ENCODE peak calls at places on chromosomes 6 and 20, in six cellular contexts. M is cardiac muscle cell, A is ascending aorta, R is HepG2, U is left lung, J is heart right ventricle. F is an unnamed sample.

GRCh38 chr6:34459899-34460593 is 5.8 kb upstream of the PACSIN1 start:
- DNase-seq in M (peak; percentile 67), J (peak; percentile 19), U (no peak), A (no peak), R (peak; percentile 59), F (no peak)

GRCh38 chr6:160774399-160774798 is 72.4 kb downstream of the PLG start:
- DNase-seq in A (no peak), U (no peak), R (no peak), M (no peak), J (no peak), F (no peak)

GRCh38 chr20:44610313-44610965 is 28.1 kb downstream of the PKIG start:
- DNase-seq in R (no peak), M (no peak), U (no peak), A (no peak), J (no peak), F (no peak)

GRCh38 chr20:49519212-49519712 is 36.8 kb upstream of the KCNB1 start:
- DNase-seq in M (no peak), U (no peak), R (no peak), J (no peak), A (no peak), F (no peak)

GRCh38 chr6:41042167-41042566 is at the start of gene TSPO2:
- DNase-seq in U (no peak), R (no peak), M (no peak), A (no peak), J (no peak), F (no peak)

GRCh38 chr6:54980511-54981275 is 134.1 kb downstream of the FAM83B start:
- DNase-seq in R (no peak), M (no peak), J (no peak), A (no peak), U (no peak), F (no peak)

GRCh38 chr20:20322912-20323311 is 45.0 kb upstream of the INSM1 start:
- DNase-seq in J (no peak), R (no peak), M (no peak), U (no peak), A (no peak), F (no peak)

GRCh38 chr6:31081872-31082271 is 30.5 kb downstream of the C6orf15 start:
- DNase-seq in R (no peak), J (no peak), A (no peak), U (no peak), M (no peak), F (no peak)

GRCh38 chr20:24095753-24096152 is 107.2 kb upstream of the GGTLC1 start:
- DNase-seq in J (no peak), U (no peak), A (no peak), M (no peak), R (no peak), F (no peak)

GRCh38 chr6:34888441-34888820 is 589 bp upstream of the TAF11 start:
- DNase-seq in A (no peak), J (no peak), U (no peak), M (no peak), R (no peak), F (no peak)

GRCh38 chr20:2139250-2139649 is 37.6 kb downstream of the STK35 start:
- DNase-seq in A (no peak), R (no peak), J (no peak), U (no peak), M (no peak), F (no peak)

GRCh38 chr6:33748851-33749250 is 2.1 kb upstream of the IP6K3 start:
- DNase-seq in R (no peak), J (no peak), A (no peak), M (no peak), U (no peak), F (no peak)

GRCh38 chr6:127178746-127179145 is 60.3 kb downstream of the RSPO3 start:
- DNase-seq in A (no peak), M (no peak), U (no peak), R (no peak), J (no peak), F (no peak)

GRCh38 chr6:161890133-161890833 is 616.4 kb upstream of the AGPAT4 start:
- DNase-seq in R (no peak), U (no peak), A (no peak), J (no peak), M (peak; percentile 2), F (no peak)

GRCh38 chr20:34110025-34111013 is 1.7 kb downstream of the EIF2S2 start:
- DNase-seq in R (peak; percentile 39), M (peak; percentile 30), A (no peak), U (no peak), J (no peak), F (no peak)

DNA sequence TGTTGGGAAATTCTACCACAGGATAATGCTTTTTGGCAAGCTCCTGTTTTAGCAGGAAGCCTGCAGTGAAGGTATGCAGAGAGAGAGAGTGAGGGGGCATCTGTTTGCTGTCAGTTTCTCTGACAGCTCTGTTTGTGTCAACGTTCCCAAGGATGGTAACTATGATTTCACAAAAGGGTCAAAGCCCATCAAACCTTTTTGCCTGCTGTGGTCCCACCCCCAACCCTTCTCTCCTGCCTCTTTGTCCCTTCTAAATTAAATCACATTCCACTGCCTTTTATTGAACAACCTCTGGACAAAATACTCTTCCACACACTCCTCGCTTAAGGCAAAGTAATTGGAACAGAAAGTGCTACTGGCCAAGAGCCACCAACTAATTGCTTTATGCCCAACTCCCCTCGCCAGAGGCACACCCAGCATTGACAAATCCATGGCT is 128.3 kb downstream of the TSHZ2 start:
- DNase-seq in U (no peak), A (no peak), M (peak; percentile 63), R (no peak), J (no peak), F (no peak)
- H3K9me3 ChIP-seq in U (no peaks in the 10 kb centered on the region), A (no peaks in the 10 kb centered on the region), M (no peaks in the 10 kb centered on the region), R (no peaks in the 10 kb centered on the region), J (no peaks in the 10 kb centered on the region), F (no peaks in the 10 kb centered on the region)

DNA sequence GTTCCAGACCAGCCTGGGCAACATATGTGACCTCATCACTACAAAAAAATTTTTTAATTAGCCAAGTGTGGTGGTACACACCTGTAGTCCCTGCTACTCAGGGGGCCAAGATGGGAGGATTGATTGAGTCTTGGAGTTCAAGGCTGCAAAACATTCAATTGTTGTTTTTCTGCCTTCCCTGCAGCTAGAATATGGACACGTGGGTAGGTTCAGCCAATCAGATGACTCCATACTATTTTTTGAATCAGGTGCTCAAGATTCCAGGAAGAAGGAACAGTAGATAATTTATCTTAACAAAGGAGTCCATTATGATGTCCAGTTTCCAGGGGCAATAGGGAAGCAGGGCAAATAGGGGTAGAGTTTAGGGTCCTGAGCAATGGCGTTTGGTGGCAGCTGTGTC is 2.4 kb upstream of the DEFB119 start:
- DNase-seq in A (no peak), U (no peak), R (no peak), J (no peak), M (no peak), F (no peak)
- H3K9me3 ChIP-seq in A (no peaks in the 10 kb centered on the region), U (no peaks in the 10 kb centered on the region), R (no peaks in the 10 kb centered on the region), J (no peaks in the 10 kb centered on the region), M (no peaks in the 10 kb centered on the region), F (no peaks in the 10 kb centered on the region)

GRCh38 chr20:47524385-47524784 is 22.7 kb downstream of the NCOA3 start:
- DNase-seq in J (no peak), A (no peak), R (no peak), M (no peak), U (no peak), F (no peak)
- H3K9me3 ChIP-seq in J (peaks cover 8% of the 10 kb centered on the region), A (no peaks in the 10 kb centered on the region), R (peaks cover 10% of the 10 kb centered on the region), M (no peaks in the 10 kb centered on the region), U (peaks cover 22% of the 10 kb centered on the region), F (peaks cover 6% of the 10 kb centered on the region)

GRCh38 chr20:41604002-41604401 is 14.2 kb downstream of the CHD6 start:
- DNase-seq in A (no peak), R (no peak), U (no peak), M (no peak), J (no peak), F (no peak)
- H3K9me3 ChIP-seq in A (peaks cover 18% of the 10 kb centered on the region), R (peaks cover 29% of the 10 kb centered on the region), U (peaks cover 33% of the 10 kb centered on the region), M (peaks cover 6% of the 10 kb centered on the region), J (peaks cover 22% of the 10 kb centered on the region), F (peaks cover 13% of the 10 kb centered on the region)

GRCh38 chr6:157493576-157493975 is 112.6 kb downstream of the ZDHHC14 start:
- DNase-seq in R (no peak), J (no peak), A (no peak), M (no peak), U (no peak), F (no peak)
- H3K9me3 ChIP-seq in R (no peaks in the 10 kb centered on the region), J (no peaks in the 10 kb centered on the region), A (no peaks in the 10 kb centered on the region), M (no peaks in the 10 kb centered on the region), U (no peaks in the 10 kb centered on the region), F (no peaks in the 10 kb centered on the region)

DNA sequence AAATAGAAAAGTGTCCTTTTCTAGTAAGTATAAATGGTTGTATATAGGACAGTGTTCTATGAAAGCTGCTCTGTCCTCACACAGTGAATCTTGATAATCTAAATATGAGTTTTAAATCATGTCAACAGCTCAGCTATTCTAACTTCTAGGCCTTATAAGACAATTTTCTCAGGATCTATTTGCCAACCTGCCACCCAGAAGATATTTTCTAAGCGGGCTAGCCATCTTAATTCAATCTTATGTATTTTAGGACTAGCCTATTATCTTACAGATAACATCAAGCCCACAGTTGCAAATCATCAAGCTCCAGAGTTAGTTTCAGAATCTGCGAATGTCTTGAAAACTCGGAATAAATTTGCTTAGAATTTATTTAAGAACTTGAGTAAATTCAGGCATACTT is 2.3 kb downstream of the SIM1 start:
- DNase-seq in A (no peak), J (no peak), R (no peak), U (no peak), M (no peak), F (no peak)
- H3K9me3 ChIP-seq in A (no peaks in the 10 kb centered on the region), J (no peaks in the 10 kb centered on the region), R (no peaks in the 10 kb centered on the region), U (no peaks in the 10 kb centered on the region), M (no peaks in the 10 kb centered on the region), F (peaks cover 28% of the 10 kb centered on the region)

DNA sequence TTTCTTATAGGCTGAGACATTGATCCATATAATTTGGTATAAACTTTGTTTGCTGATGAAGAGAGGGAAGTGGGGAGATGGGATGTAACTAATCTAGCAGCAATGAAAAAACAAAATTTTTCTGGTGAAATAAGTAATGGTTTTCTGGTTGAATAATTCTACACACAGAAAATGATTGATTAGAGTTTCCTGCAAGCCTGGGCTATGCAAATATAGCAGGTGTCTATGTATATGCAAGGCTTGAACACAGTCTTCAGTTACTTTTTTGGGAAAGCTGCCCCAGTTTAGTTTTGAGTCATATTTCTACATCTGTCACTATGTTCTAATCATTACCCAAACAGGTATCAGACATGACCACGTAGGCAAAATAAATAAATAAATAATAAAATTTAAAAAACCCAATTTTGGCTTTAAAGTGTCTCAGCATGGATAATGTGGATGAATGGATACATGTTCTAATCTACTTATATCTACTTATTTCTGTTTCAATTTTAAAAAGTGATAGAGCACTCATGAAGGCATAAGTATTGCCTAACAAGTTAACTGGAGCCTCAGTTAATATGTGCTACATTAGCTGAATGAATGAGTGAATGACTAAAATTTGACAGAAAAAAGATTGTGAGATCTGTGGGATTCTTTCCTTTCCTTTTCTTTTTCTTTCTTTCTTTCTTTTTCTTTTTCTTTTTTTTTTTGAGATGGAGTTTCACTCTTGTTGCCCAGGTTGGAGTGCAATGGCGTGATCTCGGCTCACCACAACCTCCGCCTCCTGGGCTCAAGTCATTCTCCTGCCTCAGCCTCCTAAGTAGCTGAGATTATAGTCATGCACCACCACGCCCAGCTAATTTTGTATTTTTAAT is 37.2 kb upstream of the TFB1M start:
- DNase-seq in R (no peak), A (no peak), J (no peak), U (no peak), M (no peak), F (no peak)
- H3K9me3 ChIP-seq in R (peaks cover 44% of the 10 kb centered on the region), A (peaks cover 9% of the 10 kb centered on the region), J (peaks cover 9% of the 10 kb centered on the region), U (peaks cover 30% of the 10 kb centered on the region), M (no peaks in the 10 kb centered on the region), F (peaks cover 3% of the 10 kb centered on the region)

F was measured in T-helper 17 cell.